ENCODE peak calls at places on chromosome 15, in seven cellular contexts. One of them, this sample, is unnamed.

GRCh38 chr15:88940110-88940675 is 27.0 kb upstream of the MFGE8 start:
- DNase-seq in right atrium auricular region: no peak
- DNase-seq in A172: no peak
- DNase-seq in NCI-H460: no peak
- DNase-seq in stimulated activated CD8-positive, alpha-beta memory T cell treated with anti-CD3 and anti-CD28 coated beads, Interleukin-2, amount 100 ng/mL, for 48 hours: no peak
- DNase-seq in PC-9: no peak
- DNase-seq in activated T-helper 9 cell treated with anti-CD3 and anti-CD28 coated beads, Interleukin-2, amount 50 U/mL, for 16 hours: no peak
- DNase-seq in this sample: no peak

GRCh38 chr15:34693053-34693744 is 61.6 kb downstream of the GJD2 start:
- DNase-seq in right atrium auricular region: no peak
- DNase-seq in A172: no peak
- DNase-seq in NCI-H460: no peak
- DNase-seq in stimulated activated CD8-positive, alpha-beta memory T cell treated with anti-CD3 and anti-CD28 coated beads, Interleukin-2, amount 100 ng/mL, for 48 hours: no peak
- DNase-seq in PC-9: no peak
- DNase-seq in activated T-helper 9 cell treated with anti-CD3 and anti-CD28 coated beads, Interleukin-2, amount 50 U/mL, for 16 hours: no peak
- DNase-seq in this sample: no peak

GRCh38 chr15:41979493-41980266 is 7.3 kb upstream of the EHD4 start:
- DNase-seq in right atrium auricular region: no peak
- DNase-seq in A172: no peak
- DNase-seq in NCI-H460: no peak
- DNase-seq in stimulated activated CD8-positive, alpha-beta memory T cell treated with anti-CD3 and anti-CD28 coated beads, Interleukin-2, amount 100 ng/mL, for 48 hours: no peak
- DNase-seq in PC-9: peak; percentile 50
- DNase-seq in activated T-helper 9 cell treated with anti-CD3 and anti-CD28 coated beads, Interleukin-2, amount 50 U/mL, for 16 hours: no peak
- DNase-seq in this sample: no peak

GRCh38 chr15:29685156-29686078 is 136.9 kb downstream of the TJP1 start:
- DNase-seq in right atrium auricular region: no peak
- DNase-seq in A172: peak; percentile 61
- DNase-seq in NCI-H460: no peak
- DNase-seq in stimulated activated CD8-positive, alpha-beta memory T cell treated with anti-CD3 and anti-CD28 coated beads, Interleukin-2, amount 100 ng/mL, for 48 hours: no peak
- DNase-seq in PC-9: no peak
- DNase-seq in activated T-helper 9 cell treated with anti-CD3 and anti-CD28 coated beads, Interleukin-2, amount 50 U/mL, for 16 hours: no peak
- DNase-seq in this sample: no peak

GRCh38 chr15:73318463-73319351 is 50.1 kb downstream of the HCN4 start:
- DNase-seq in right atrium auricular region: no peak
- DNase-seq in A172: no peak
- DNase-seq in NCI-H460: no peak
- DNase-seq in stimulated activated CD8-positive, alpha-beta memory T cell treated with anti-CD3 and anti-CD28 coated beads, Interleukin-2, amount 100 ng/mL, for 48 hours: peak; percentile 22
- DNase-seq in PC-9: no peak
- DNase-seq in activated T-helper 9 cell treated with anti-CD3 and anti-CD28 coated beads, Interleukin-2, amount 50 U/mL, for 16 hours: no peak
- DNase-seq in this sample: no peak

GRCh38 chr15:31074321-31074720 is 27.2 kb downstream of the TRPM1 start:
- DNase-seq in right atrium auricular region: no peak
- DNase-seq in A172: no peak
- DNase-seq in NCI-H460: no peak
- DNase-seq in stimulated activated CD8-positive, alpha-beta memory T cell treated with anti-CD3 and anti-CD28 coated beads, Interleukin-2, amount 100 ng/mL, for 48 hours: no peak
- DNase-seq in PC-9: no peak
- DNase-seq in activated T-helper 9 cell treated with anti-CD3 and anti-CD28 coated beads, Interleukin-2, amount 50 U/mL, for 16 hours: no peak
- DNase-seq in this sample: no peak

GRCh38 chr15:26082069-26082832 is 219.1 kb upstream of the ATP10A start:
- DNase-seq in right atrium auricular region: peak; percentile 99
- DNase-seq in A172: peak; percentile 86
- DNase-seq in NCI-H460: peak; percentile 92
- DNase-seq in stimulated activated CD8-positive, alpha-beta memory T cell treated with anti-CD3 and anti-CD28 coated beads, Interleukin-2, amount 100 ng/mL, for 48 hours: peak; percentile 88
- DNase-seq in PC-9: peak; percentile 91
- DNase-seq in activated T-helper 9 cell treated with anti-CD3 and anti-CD28 coated beads, Interleukin-2, amount 50 U/mL, for 16 hours: peak; percentile 93
- DNase-seq in this sample: peak; percentile 96

GRCh38 chr15:39299506-39300267 is 281.2 kb upstream of the THBS1 start:
- DNase-seq in right atrium auricular region: no peak
- DNase-seq in A172: no peak
- DNase-seq in NCI-H460: no peak
- DNase-seq in stimulated activated CD8-positive, alpha-beta memory T cell treated with anti-CD3 and anti-CD28 coated beads, Interleukin-2, amount 100 ng/mL, for 48 hours: no peak
- DNase-seq in PC-9: no peak
- DNase-seq in activated T-helper 9 cell treated with anti-CD3 and anti-CD28 coated beads, Interleukin-2, amount 50 U/mL, for 16 hours: no peak
- DNase-seq in this sample: no peak

GRCh38 chr15:28097656-28098359 is 1.3 kb downstream of the OCA2 start:
- DNase-seq in right atrium auricular region: peak; percentile 53
- DNase-seq in A172: no peak
- DNase-seq in NCI-H460: no peak
- DNase-seq in stimulated activated CD8-positive, alpha-beta memory T cell treated with anti-CD3 and anti-CD28 coated beads, Interleukin-2, amount 100 ng/mL, for 48 hours: no peak
- DNase-seq in PC-9: no peak
- DNase-seq in activated T-helper 9 cell treated with anti-CD3 and anti-CD28 coated beads, Interleukin-2, amount 50 U/mL, for 16 hours: no peak
- DNase-seq in this sample: no peak

GRCh38 chr15:65638681-65639089 is 16.9 kb downstream of the SLC24A1 start:
- DNase-seq in right atrium auricular region: no peak
- DNase-seq in A172: peak; percentile 62
- DNase-seq in NCI-H460: peak; percentile 80
- DNase-seq in stimulated activated CD8-positive, alpha-beta memory T cell treated with anti-CD3 and anti-CD28 coated beads, Interleukin-2, amount 100 ng/mL, for 48 hours: no peak
- DNase-seq in PC-9: peak; percentile 19
- DNase-seq in activated T-helper 9 cell treated with anti-CD3 and anti-CD28 coated beads, Interleukin-2, amount 50 U/mL, for 16 hours: no peak
- DNase-seq in this sample: peak; percentile 64

GRCh38 chr15:89575656-89576416 is 567 bp downstream of the TICRR start:
- DNase-seq in right atrium auricular region: no peak
- DNase-seq in A172: no peak
- DNase-seq in NCI-H460: no peak
- DNase-seq in stimulated activated CD8-positive, alpha-beta memory T cell treated with anti-CD3 and anti-CD28 coated beads, Interleukin-2, amount 100 ng/mL, for 48 hours: peak; percentile 23
- DNase-seq in PC-9: no peak
- DNase-seq in activated T-helper 9 cell treated with anti-CD3 and anti-CD28 coated beads, Interleukin-2, amount 50 U/mL, for 16 hours: peak; percentile 2
- DNase-seq in this sample: no peak

GRCh38 chr15:80699981-80700380 is 4.9 kb downstream of the ABHD17C start:
- DNase-seq in right atrium auricular region: no peak
- DNase-seq in A172: no peak
- DNase-seq in NCI-H460: no peak
- DNase-seq in stimulated activated CD8-positive, alpha-beta memory T cell treated with anti-CD3 and anti-CD28 coated beads, Interleukin-2, amount 100 ng/mL, for 48 hours: no peak
- DNase-seq in PC-9: no peak
- DNase-seq in activated T-helper 9 cell treated with anti-CD3 and anti-CD28 coated beads, Interleukin-2, amount 50 U/mL, for 16 hours: no peak
- DNase-seq in this sample: no peak

GRCh38 chr15:44102675-44103254 is 92.3 kb downstream of the FRMD5 start:
- DNase-seq in right atrium auricular region: no peak
- DNase-seq in A172: peak; percentile 95
- DNase-seq in NCI-H460: no peak
- DNase-seq in stimulated activated CD8-positive, alpha-beta memory T cell treated with anti-CD3 and anti-CD28 coated beads, Interleukin-2, amount 100 ng/mL, for 48 hours: no peak
- DNase-seq in PC-9: peak; percentile 43
- DNase-seq in activated T-helper 9 cell treated with anti-CD3 and anti-CD28 coated beads, Interleukin-2, amount 50 U/mL, for 16 hours: no peak
- DNase-seq in this sample: peak; percentile 81

GRCh38 chr15:65862682-65863081 is 6.6 kb upstream of the RAB11A start:
- DNase-seq in right atrium auricular region: no peak
- DNase-seq in A172: peak; percentile 81
- DNase-seq in NCI-H460: peak; percentile 38
- DNase-seq in stimulated activated CD8-positive, alpha-beta memory T cell treated with anti-CD3 and anti-CD28 coated beads, Interleukin-2, amount 100 ng/mL, for 48 hours: no peak
- DNase-seq in PC-9: peak; percentile 6
- DNase-seq in activated T-helper 9 cell treated with anti-CD3 and anti-CD28 coated beads, Interleukin-2, amount 50 U/mL, for 16 hours: peak; percentile 38
- DNase-seq in this sample: no peak

GRCh38 chr15:41001524-41001923 is 48.3 kb downstream of the CHAC1 start:
- DNase-seq in right atrium auricular region: no peak
- DNase-seq in A172: no peak
- DNase-seq in NCI-H460: no peak
- DNase-seq in stimulated activated CD8-positive, alpha-beta memory T cell treated with anti-CD3 and anti-CD28 coated beads, Interleukin-2, amount 100 ng/mL, for 48 hours: no peak
- DNase-seq in PC-9: no peak
- DNase-seq in activated T-helper 9 cell treated with anti-CD3 and anti-CD28 coated beads, Interleukin-2, amount 50 U/mL, for 16 hours: no peak
- DNase-seq in this sample: peak; percentile 13

GRCh38 chr15:100108846-100109245 is 232.9 kb downstream of the ADAMTS17 start:
- DNase-seq in right atrium auricular region: peak; percentile 46
- DNase-seq in A172: no peak
- DNase-seq in NCI-H460: no peak
- DNase-seq in stimulated activated CD8-positive, alpha-beta memory T cell treated with anti-CD3 and anti-CD28 coated beads, Interleukin-2, amount 100 ng/mL, for 48 hours: no peak
- DNase-seq in PC-9: no peak
- DNase-seq in activated T-helper 9 cell treated with anti-CD3 and anti-CD28 coated beads, Interleukin-2, amount 50 U/mL, for 16 hours: no peak
- DNase-seq in this sample: no peak

GRCh38 chr15:101206173-101206572 is 45.7 kb downstream of the CHSY1 start:
- DNase-seq in right atrium auricular region: peak; percentile 70
- DNase-seq in A172: peak; percentile 27
- DNase-seq in NCI-H460: no peak
- DNase-seq in stimulated activated CD8-positive, alpha-beta memory T cell treated with anti-CD3 and anti-CD28 coated beads, Interleukin-2, amount 100 ng/mL, for 48 hours: peak; percentile 66
- DNase-seq in PC-9: no peak
- DNase-seq in activated T-helper 9 cell treated with anti-CD3 and anti-CD28 coated beads, Interleukin-2, amount 50 U/mL, for 16 hours: peak; percentile 82
- DNase-seq in this sample: no peak

GRCh38 chr15:87764461-87765236 is 491.9 kb downstream of the NTRK3 start:
- DNase-seq in right atrium auricular region: no peak
- DNase-seq in A172: peak; percentile 85
- DNase-seq in NCI-H460: peak; percentile 11
- DNase-seq in stimulated activated CD8-positive, alpha-beta memory T cell treated with anti-CD3 and anti-CD28 coated beads, Interleukin-2, amount 100 ng/mL, for 48 hours: no peak
- DNase-seq in PC-9: no peak
- DNase-seq in activated T-helper 9 cell treated with anti-CD3 and anti-CD28 coated beads, Interleukin-2, amount 50 U/mL, for 16 hours: no peak
- DNase-seq in this sample: no peak

GRCh38 chr15:68224546-68225250 is 4.8 kb downstream of the CLN6 start:
- DNase-seq in right atrium auricular region: peak; percentile 47
- DNase-seq in A172: no peak
- DNase-seq in NCI-H460: no peak
- DNase-seq in stimulated activated CD8-positive, alpha-beta memory T cell treated with anti-CD3 and anti-CD28 coated beads, Interleukin-2, amount 100 ng/mL, for 48 hours: no peak
- DNase-seq in PC-9: no peak
- DNase-seq in activated T-helper 9 cell treated with anti-CD3 and anti-CD28 coated beads, Interleukin-2, amount 50 U/mL, for 16 hours: no peak
- DNase-seq in this sample: no peak